ENCODE peak calls at places on chromosomes 2 and 18, in six cellular contexts. One of them, this sample, is unnamed.

GRCh38 chr2:165793779-165794519 is at the start of gene GALNT3:
- DNase-seq in thoracic aorta: no peak
- DNase-seq in kidney epithelial cell: no peak
- DNase-seq in AG10803: no peak
- DNase-seq in IMR-90: no peak
- DNase-seq in psoas muscle: peak
- DNase-seq in this sample: no peak

GRCh38 chr2:212939777-212940531 is 211.5 kb downstream of the IKZF2 start:
- DNase-seq in kidney epithelial cell: no peak
- DNase-seq in psoas muscle: no peak
- DNase-seq in thoracic aorta: no peak
- DNase-seq in AG10803: no peak
- DNase-seq in IMR-90: no peak
- DNase-seq in this sample: no peak

GRCh38 chr2:46873632-46874068 is 42.0 kb downstream of the MCFD2 start:
- DNase-seq in thoracic aorta: peak
- DNase-seq in AG10803: peak
- DNase-seq in kidney epithelial cell: peak
- DNase-seq in IMR-90: peak
- DNase-seq in psoas muscle: peak
- DNase-seq in this sample: peak

GRCh38 chr18:62324917-62325805 is at the start of gene TNFRSF11A:
- DNase-seq in kidney epithelial cell: no peak
- DNase-seq in psoas muscle: peak
- DNase-seq in IMR-90: no peak
- DNase-seq in AG10803: no peak
- DNase-seq in thoracic aorta: no peak
- DNase-seq in this sample: no peak

GRCh38 chr18:44682181-44682870 is 1.6 kb downstream of the SETBP1 start:
- DNase-seq in IMR-90: no peak
- DNase-seq in AG10803: peak
- DNase-seq in thoracic aorta: no peak
- DNase-seq in psoas muscle: peak
- DNase-seq in kidney epithelial cell: no peak
- DNase-seq in this sample: no peak

GRCh38 chr2:238492905-238493304 is 66.2 kb downstream of the ASB1 start:
- DNase-seq in AG10803: no peak
- DNase-seq in thoracic aorta: no peak
- DNase-seq in psoas muscle: no peak
- DNase-seq in kidney epithelial cell: no peak
- DNase-seq in IMR-90: no peak
- DNase-seq in this sample: no peak

GRCh38 chr2:27379840-27380625 is 501 bp downstream of the ZNF513 start:
- DNase-seq in AG10803: peak
- DNase-seq in kidney epithelial cell: no peak
- DNase-seq in thoracic aorta: peak
- DNase-seq in psoas muscle: peak
- DNase-seq in IMR-90: peak
- DNase-seq in this sample: peak

GRCh38 chr18:32735781-32736180 is 37.0 kb downstream of the KLHL14 start:
- DNase-seq in IMR-90: peak
- DNase-seq in psoas muscle: no peak
- DNase-seq in thoracic aorta: no peak
- DNase-seq in kidney epithelial cell: peak
- DNase-seq in AG10803: peak
- DNase-seq in this sample: no peak

GRCh38 chr2:231449503-231450054 is 14.7 kb downstream of the NCL start:
- DNase-seq in AG10803: no peak
- DNase-seq in thoracic aorta: no peak
- DNase-seq in psoas muscle: no peak
- DNase-seq in kidney epithelial cell: no peak
- DNase-seq in IMR-90: no peak
- DNase-seq in this sample: no peak

DNA sequence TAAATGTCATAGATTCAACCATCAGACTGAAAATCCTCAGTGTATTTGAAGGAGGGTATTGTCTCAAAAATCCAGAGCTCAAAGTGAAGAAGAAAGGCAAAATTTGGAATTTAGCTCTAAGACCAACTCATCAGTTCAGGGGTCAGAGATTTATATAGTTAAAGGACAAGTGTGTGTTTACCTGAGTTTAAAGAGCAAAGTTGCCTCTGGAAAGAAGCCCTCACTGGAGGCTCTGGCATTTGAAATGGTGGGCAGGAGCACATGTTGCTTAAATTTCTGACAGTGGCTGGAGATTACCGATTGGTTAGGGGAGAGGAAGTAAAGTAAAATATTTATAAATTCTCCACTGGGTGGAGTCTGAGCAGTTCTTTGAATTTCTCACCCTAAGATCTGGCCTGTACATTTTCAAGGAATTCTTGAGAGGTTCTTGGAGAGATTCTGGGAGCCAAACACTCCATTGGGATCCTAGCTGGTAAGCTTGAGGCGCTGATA is at the start of gene KYNU:
- DNase-seq in kidney epithelial cell: no peak
- DNase-seq in thoracic aorta: no peak
- DNase-seq in psoas muscle: no peak
- DNase-seq in AG10803: no peak
- DNase-seq in IMR-90: peak
- DNase-seq in this sample: no peak
- TF ChIP-seq CTCF in kidney epithelial cell: no peak
- TF ChIP-seq CTCF in thoracic aorta: no peak
- TF ChIP-seq CTCF in psoas muscle: no peak
- TF ChIP-seq CTCF in AG10803: no peak
- TF ChIP-seq CTCF in IMR-90: no peak
- TF ChIP-seq CTCF in this sample: peak

GRCh38 chr2:11024687-11025086 is 113.0 kb downstream of the KCNF1 start:
- DNase-seq in AG10803: no peak
- DNase-seq in psoas muscle: no peak
- DNase-seq in thoracic aorta: no peak
- DNase-seq in IMR-90: no peak
- DNase-seq in kidney epithelial cell: no peak
- DNase-seq in this sample: no peak
- TF ChIP-seq CTCF in AG10803: no peak
- TF ChIP-seq CTCF in psoas muscle: no peak
- TF ChIP-seq CTCF in thoracic aorta: no peak
- TF ChIP-seq CTCF in IMR-90: no peak
- TF ChIP-seq CTCF in kidney epithelial cell: no peak
- TF ChIP-seq CTCF in this sample: no peak

GRCh38 chr2:9205481-9205880 is 1.1 kb upstream of the ASAP2 start:
- DNase-seq in psoas muscle: no peak
- DNase-seq in kidney epithelial cell: no peak
- DNase-seq in AG10803: no peak
- DNase-seq in IMR-90: no peak
- DNase-seq in thoracic aorta: no peak
- DNase-seq in this sample: no peak

GRCh38 chr2:9205963-9206948 is at the start of gene ASAP2:
- DNase-seq in IMR-90: peak
- DNase-seq in kidney epithelial cell: no peak
- DNase-seq in AG10803: peak
- DNase-seq in thoracic aorta: no peak
- DNase-seq in psoas muscle: peak
- DNase-seq in this sample: peak

GRCh38 chr2:9203006-9203405 is 3.6 kb upstream of the ASAP2 start:
- DNase-seq in AG10803: no peak
- DNase-seq in IMR-90: no peak
- DNase-seq in psoas muscle: no peak
- DNase-seq in kidney epithelial cell: no peak
- DNase-seq in thoracic aorta: no peak
- DNase-seq in this sample: peak

GRCh38 chr2:9203876-9204275 is 2.7 kb upstream of the ASAP2 start:
- DNase-seq in psoas muscle: no peak
- DNase-seq in IMR-90: no peak
- DNase-seq in kidney epithelial cell: no peak
- DNase-seq in AG10803: no peak
- DNase-seq in thoracic aorta: no peak
- DNase-seq in this sample: no peak

DNA sequence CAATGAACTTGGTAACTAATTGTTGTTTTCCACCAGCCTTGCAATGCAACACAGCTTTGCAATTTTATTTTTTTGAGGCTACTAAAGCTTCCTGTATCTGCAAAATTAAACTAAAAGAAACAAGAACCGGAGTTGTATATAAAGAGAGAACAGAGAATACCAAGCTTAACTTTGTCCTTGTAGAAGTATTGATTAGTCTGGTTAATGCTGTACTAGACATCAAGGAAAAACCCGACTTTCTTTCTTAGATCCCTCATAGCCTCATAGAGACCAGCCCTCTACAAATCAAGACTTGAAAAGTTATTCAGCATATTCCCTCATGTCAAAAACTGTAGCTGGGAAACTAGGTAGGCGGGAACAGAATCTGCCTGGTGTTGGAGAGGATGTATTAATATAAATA is 1.7 kb upstream of the ASAP2 start:
- DNase-seq in thoracic aorta: no peak
- DNase-seq in IMR-90: no peak
- DNase-seq in kidney epithelial cell: no peak
- DNase-seq in psoas muscle: no peak
- DNase-seq in AG10803: no peak
- DNase-seq in this sample: no peak
- TF ChIP-seq CTCF in thoracic aorta: no peak
- TF ChIP-seq CTCF in IMR-90: no peak
- TF ChIP-seq CTCF in kidney epithelial cell: no peak
- TF ChIP-seq CTCF in psoas muscle: no peak
- TF ChIP-seq CTCF in AG10803: no peak
- TF ChIP-seq CTCF in this sample: no peak

DNA sequence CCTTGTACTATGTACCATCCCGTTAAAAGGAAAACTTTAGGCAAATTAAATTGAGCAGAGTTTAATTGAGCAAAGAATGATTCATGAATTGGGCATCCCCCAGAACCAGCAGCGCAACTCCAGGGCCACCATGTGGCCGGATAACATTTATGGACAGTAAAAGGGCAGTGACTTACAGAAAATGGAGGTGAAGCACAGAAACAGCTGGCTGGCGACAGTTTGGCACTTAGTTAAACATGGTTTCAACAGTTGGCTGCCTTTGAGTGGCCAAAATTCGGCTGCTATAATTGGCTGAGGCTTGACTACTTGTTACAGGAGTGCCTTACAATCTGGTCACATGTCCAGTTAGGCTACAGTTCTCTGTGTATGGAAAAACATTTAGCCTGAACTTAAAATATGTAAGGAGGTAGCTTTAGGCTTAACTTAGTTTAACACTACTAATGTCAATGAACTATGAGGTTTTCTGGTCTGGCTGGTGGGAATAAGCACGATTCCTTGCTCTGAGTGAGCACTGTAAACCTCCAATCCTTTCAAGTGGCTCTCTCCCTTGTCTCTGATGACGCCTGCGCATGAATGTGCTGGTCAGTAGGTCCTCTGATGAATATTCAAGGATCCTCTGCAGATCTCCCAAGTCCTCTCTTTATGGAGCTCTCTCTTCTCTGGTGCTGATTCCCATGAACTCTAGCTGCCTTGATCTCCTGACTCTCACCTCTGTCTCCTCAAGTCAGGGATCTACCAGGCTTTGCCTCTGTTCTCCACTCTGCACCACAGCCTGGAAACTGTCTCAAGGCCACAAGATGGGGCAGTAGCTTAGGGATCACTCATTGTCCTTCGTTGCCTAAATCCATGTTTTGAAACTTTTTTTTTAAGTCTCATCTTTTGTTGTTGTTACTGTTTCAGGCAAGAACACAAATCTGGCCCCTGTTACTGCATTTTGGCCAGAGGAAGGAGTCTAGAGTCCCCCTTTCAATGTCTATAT is 24.4 kb upstream of the RAB31 start:
- DNase-seq in kidney epithelial cell: no peak
- DNase-seq in psoas muscle: no peak
- DNase-seq in AG10803: peak
- DNase-seq in IMR-90: peak
- DNase-seq in thoracic aorta: no peak
- DNase-seq in this sample: peak
- TF ChIP-seq CTCF in kidney epithelial cell: peak
- TF ChIP-seq CTCF in psoas muscle: peak
- TF ChIP-seq CTCF in AG10803: peak
- TF ChIP-seq CTCF in IMR-90: peak
- TF ChIP-seq CTCF in thoracic aorta: peak
- TF ChIP-seq CTCF in this sample: peak

GRCh38 chr2:73111300-73112025 is 1.3 kb downstream of the RAB11FIP5 start:
- DNase-seq in psoas muscle: peak
- DNase-seq in IMR-90: no peak
- DNase-seq in AG10803: no peak
- DNase-seq in thoracic aorta: no peak
- DNase-seq in kidney epithelial cell: no peak
- DNase-seq in this sample: peak

GRCh38 chr2:73113634-73113958 is 848 bp upstream of the RAB11FIP5 start:
- DNase-seq in kidney epithelial cell: no peak
- DNase-seq in AG10803: no peak
- DNase-seq in psoas muscle: no peak
- DNase-seq in IMR-90: no peak
- DNase-seq in thoracic aorta: no peak
- DNase-seq in this sample: no peak

GRCh38 chr2:73112913-73113633 is at the start of gene RAB11FIP5:
- DNase-seq in thoracic aorta: peak
- DNase-seq in kidney epithelial cell: no peak
- DNase-seq in AG10803: peak
- DNase-seq in IMR-90: peak
- DNase-seq in psoas muscle: peak
- DNase-seq in this sample: peak

GRCh38 chr2:73110622-73111299 is 2.0 kb downstream of the RAB11FIP5 start:
- DNase-seq in thoracic aorta: no peak
- DNase-seq in AG10803: peak
- DNase-seq in psoas muscle: no peak
- DNase-seq in IMR-90: peak
- DNase-seq in kidney epithelial cell: no peak
- DNase-seq in this sample: no peak

DNA sequence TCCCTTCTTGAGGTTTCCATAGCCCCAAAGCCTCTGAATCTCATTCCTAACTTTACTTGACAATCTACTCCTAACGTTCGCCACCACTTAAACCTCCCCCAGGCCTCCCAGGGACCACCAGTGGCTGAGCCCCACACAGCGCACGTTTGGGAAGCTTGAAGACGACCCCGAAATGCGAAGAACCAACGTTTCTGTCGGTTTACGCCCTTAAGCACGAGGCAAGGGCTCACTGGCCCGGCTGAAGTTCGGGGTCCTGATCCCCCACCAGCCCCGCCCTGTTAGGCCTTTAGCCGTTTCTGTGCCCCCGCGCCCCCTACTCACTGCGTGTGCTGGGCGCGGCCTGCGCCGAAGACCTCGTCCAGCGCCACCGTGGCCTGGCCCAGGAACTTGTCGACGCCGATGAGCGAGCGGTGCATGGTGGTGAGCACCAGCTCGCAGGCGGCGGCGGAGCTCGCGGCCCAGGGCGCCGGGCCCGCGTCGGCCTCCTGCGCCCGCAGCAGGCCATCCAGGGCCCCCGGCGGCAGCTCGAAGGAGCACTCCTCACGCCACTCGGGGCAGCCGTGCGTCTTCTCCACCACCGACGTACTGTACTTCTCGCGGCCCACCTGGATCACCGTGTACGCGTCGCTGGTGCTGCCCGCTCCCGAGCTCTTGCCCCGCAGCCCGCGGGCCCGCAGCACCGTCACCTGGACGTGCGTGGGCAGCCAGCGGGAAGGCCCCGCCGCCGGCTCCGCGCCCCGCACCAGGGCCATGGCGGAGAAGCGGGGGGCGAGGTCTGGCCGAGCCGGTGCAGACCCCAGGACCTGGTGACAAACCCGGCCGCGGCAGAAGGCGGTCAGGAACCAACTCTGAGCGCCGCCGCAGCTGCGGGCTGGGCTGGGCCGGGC is 479 bp downstream of the RAB11FIP5 start:
- DNase-seq in kidney epithelial cell: no peak
- DNase-seq in psoas muscle: peak
- DNase-seq in IMR-90: peak
- DNase-seq in thoracic aorta: no peak
- DNase-seq in AG10803: peak
- DNase-seq in this sample: peak
- TF ChIP-seq CTCF in kidney epithelial cell: no peak
- TF ChIP-seq CTCF in psoas muscle: no peak
- TF ChIP-seq CTCF in IMR-90: no peak
- TF ChIP-seq CTCF in thoracic aorta: no peak
- TF ChIP-seq CTCF in AG10803: no peak
- TF ChIP-seq CTCF in this sample: no peak

GRCh38 chr2:26182887-26183630 is 10.2 kb downstream of the GAREM2 start:
- DNase-seq in IMR-90: no peak
- DNase-seq in kidney epithelial cell: no peak
- DNase-seq in psoas muscle: no peak
- DNase-seq in thoracic aorta: no peak
- DNase-seq in AG10803: no peak
- DNase-seq in this sample: no peak
- TF ChIP-seq CTCF in IMR-90: no peak
- TF ChIP-seq CTCF in kidney epithelial cell: no peak
- TF ChIP-seq CTCF in psoas muscle: no peak
- TF ChIP-seq CTCF in thoracic aorta: no peak
- TF ChIP-seq CTCF in AG10803: no peak
- TF ChIP-seq CTCF in this sample: no peak

This sample was measured in HFFc6.